ENCODE peak calls at places on chromosomes 12 and 14, in six cellular contexts. Y is HepG2, G is stomach, O is GM12892, F is prostate gland, L is SK-N-SH. Z is an unnamed sample.

GRCh38 chr12:5200276-5201087 is 156.8 kb downstream of the KCNA5 start:
- DNase-seq in L (peak), Y (peak), F (peak), O (peak), G (peak), Z (peak)

GRCh38 chr14:92173668-92174067 is 51.9 kb downstream of the CPSF2 start:
- DNase-seq in Y (no peak), F (no peak), G (no peak), L (no peak), O (no peak), Z (no peak)

GRCh38 chr12:68381476-68381875 is 49.3 kb upstream of the MDM1 start:
- DNase-seq in G (no peak), Y (no peak), O (no peak), L (no peak), F (no peak), Z (no peak)

GRCh38 chr12:51361419-51362016 is 15.0 kb upstream of the CELA1 start:
- DNase-seq in G (no peak), L (no peak), F (no peak), O (no peak), Y (no peak), Z (no peak)

GRCh38 chr12:104684884-104685283 is 228.1 kb downstream of the CHST11 start:
- DNase-seq in O (no peak), F (no peak), Y (no peak), L (no peak), G (no peak), Z (no peak)

GRCh38 chr12:121992059-121992879 is 29.4 kb upstream of the BCL7A start:
- DNase-seq in G (no peak), F (peak), L (no peak), Y (peak), O (no peak), Z (peak)

GRCh38 chr12:115227137-115227615 is 543.2 kb upstream of the TBX3 start:
- DNase-seq in Y (peak), O (no peak), G (no peak), F (no peak), L (no peak), Z (peak)

GRCh38 chr12:95384785-95385184 is 89.2 kb upstream of the METAP2 start:
- DNase-seq in O (no peak), L (no peak), F (no peak), G (no peak), Y (no peak), Z (no peak)

GRCh38 chr12:6765048-6765633 is 1.0 kb upstream of the PTMS start:
- DNase-seq in L (no peak), Y (no peak), O (no peak), F (no peak), G (no peak), Z (no peak)

GRCh38 chr14:23578560-23579310 is at the start of gene JPH4:
- DNase-seq in G (peak), O (no peak), L (peak), F (no peak), Y (no peak), Z (no peak)

GRCh38 chr14:92561906-92562489 is 48.4 kb downstream of the RIN3 start:
- DNase-seq in G (no peak), F (no peak), O (no peak), L (no peak), Y (no peak), Z (no peak)

GRCh38 chr14:89399594-89400068 is 17.4 kb downstream of the FOXN3 start:
- DNase-seq in L (peak), Y (peak), G (no peak), F (no peak), O (no peak), Z (no peak)
- TF ChIP-seq POLR2AphosphoS5 in L (no peak), Y (no peak), G (no peak), F (no peak), O (no peak), Z (no peak)

GRCh38 chr12:47786662-47786974 is 13.6 kb downstream of the SLC48A1 start:
- DNase-seq in Y (no peak), O (no peak), G (no peak), F (no peak), L (no peak), Z (no peak)
- TF ChIP-seq POLR2AphosphoS5 in Y (no peak), O (no peak), G (no peak), F (no peak), L (no peak), Z (no peak)

GRCh38 chr12:124913474-124914391 is 717 bp downstream of the UBC start:
- DNase-seq in G (peak), Y (peak), L (peak), O (peak), F (peak), Z (no peak)
- TF ChIP-seq POLR2AphosphoS5 in G (peak), Y (no peak), L (no peak), O (no peak), F (peak), Z (no peak)

GRCh38 chr12:49984476-49984890 is 11.7 kb downstream of the AQP6 start:
- DNase-seq in L (no peak), F (no peak), Y (no peak), O (no peak), G (no peak), Z (no peak)

GRCh38 chr12:49985981-49986380 is 13.2 kb downstream of the AQP6 start:
- DNase-seq in G (no peak), F (no peak), L (no peak), O (no peak), Y (no peak), Z (no peak)

GRCh38 chr12:49990269-49990668 is 17.5 kb downstream of the AQP6 start:
- DNase-seq in O (no peak), F (no peak), G (no peak), L (no peak), Y (no peak), Z (no peak)

GRCh38 chr12:49984960-49985359 is 12.2 kb downstream of the AQP6 start:
- DNase-seq in Y (no peak), O (no peak), G (no peak), F (no peak), L (no peak), Z (no peak)

DNA sequence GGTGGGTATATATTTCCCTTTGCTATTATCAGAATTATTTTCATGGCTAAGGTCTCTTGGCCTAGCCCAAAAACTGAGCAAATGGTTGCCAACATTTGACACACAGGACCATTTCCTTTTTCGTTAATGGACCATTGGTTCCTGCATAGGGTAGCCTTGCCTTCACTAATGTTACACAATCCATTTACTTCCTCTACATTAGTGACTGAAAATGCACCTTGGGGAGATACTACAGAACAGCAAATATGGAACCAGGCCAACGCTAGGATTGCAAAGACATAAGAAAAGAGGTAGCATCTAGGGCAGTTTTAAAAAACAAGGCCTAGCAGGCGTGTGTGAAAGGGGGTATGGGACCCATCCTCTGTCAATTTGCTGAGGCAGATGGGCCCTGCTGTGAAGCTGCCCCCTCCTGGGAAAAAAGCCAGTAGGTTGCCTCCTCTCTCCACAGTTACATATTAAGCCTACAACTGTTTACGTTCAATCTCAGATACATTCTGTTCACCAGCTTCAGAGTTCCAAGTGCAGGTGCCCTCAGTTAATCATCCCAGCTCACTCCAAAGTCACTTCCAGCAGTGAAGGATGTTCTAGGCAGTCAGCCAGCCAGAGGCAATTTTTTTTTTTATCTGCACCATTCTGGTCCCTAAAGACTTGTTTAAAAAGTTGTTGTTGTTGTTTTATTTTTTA is 15.0 kb downstream of the AQP6 start:
- DNase-seq in L (no peak), Y (peak), O (no peak), G (no peak), F (no peak), Z (no peak)
- TF ChIP-seq POLR2AphosphoS5 in L (no peak), Y (no peak), O (no peak), G (no peak), F (no peak), Z (no peak)

DNA sequence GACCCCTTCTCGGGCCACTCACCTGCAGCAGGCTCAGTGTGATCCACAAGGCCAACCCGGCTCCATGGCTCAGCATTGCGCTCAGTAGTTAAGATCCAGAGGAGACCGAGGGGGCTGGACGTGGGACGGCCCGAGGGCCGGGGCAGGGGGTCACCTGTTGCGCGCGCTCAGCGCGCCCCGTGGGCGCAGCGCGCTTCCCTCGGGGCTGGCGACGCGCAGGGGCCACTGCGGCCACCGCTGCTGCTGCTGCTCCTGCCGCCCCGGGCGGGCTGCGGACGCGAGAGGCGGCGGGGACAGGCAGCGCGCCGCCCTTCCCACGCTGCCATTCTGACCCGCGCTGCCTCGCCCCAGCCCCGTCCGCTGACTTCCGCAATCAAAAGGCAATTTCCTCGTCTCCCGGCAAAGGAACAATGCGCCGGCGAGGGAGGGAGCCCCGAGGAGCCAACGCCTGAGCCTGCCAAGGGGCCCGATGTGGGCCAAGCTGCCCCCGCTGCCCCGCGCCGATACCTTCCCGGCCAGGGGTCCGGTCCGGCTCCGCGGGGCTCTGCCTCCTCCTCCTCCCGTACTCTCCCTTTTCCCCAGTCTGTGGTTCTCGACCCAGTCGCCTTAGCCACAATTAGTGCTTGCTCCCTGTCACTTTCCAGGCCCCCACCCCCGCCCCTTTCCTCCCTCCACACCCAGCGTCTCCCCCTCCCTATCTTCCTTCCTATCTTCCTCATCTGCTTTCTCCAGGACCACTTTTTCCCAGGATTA is 27.3 kb downstream of the PTPRB start:
- DNase-seq in O (no peak), F (peak), Y (no peak), L (peak), G (peak), Z (no peak)
- TF ChIP-seq POLR2AphosphoS5 in O (no peak), F (no peak), Y (no peak), L (no peak), G (peak), Z (no peak)

DNA sequence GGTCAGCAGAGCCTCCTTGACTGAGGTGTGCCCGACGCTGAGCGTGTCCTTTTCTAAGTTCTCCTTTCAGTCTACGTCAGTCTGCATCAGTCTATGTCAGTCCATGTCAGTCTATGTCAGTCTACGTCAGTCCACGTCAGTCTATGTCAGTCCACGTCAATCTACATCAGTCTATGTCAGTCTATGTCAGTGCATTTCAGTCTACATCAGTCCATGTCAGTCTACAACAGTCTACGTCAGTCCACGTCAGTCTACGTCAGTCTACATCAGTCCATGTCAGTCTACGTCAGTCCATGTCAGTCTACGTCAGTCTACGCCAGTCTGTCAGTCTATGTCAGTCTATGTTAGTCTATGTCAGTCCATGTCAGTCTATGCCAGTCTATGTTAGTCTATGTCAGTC is 15.9 kb downstream of the EIF5 start:
- DNase-seq in F (no peak), O (no peak), G (no peak), L (no peak), Y (no peak), Z (no peak)
- TF ChIP-seq POLR2AphosphoS5 in F (no peak), O (no peak), G (no peak), L (no peak), Y (no peak), Z (no peak)

GRCh38 chr12:71460318-71460717 is 20.7 kb downstream of the LGR5 start:
- DNase-seq in G (no peak), F (no peak), O (no peak), L (no peak), Y (no peak), Z (no peak)

GRCh38 chr12:71461787-71462328 is 22.3 kb downstream of the LGR5 start:
- DNase-seq in Y (no peak), L (peak), F (no peak), G (no peak), O (no peak), Z (no peak)

GRCh38 chr12:71460850-71461609 is 21.4 kb downstream of the LGR5 start:
- DNase-seq in Y (no peak), F (no peak), L (no peak), G (no peak), O (no peak), Z (no peak)

GRCh38 chr12:71469235-71469873 is 29.8 kb downstream of the LGR5 start:
- DNase-seq in L (no peak), O (no peak), G (no peak), Y (peak), F (no peak), Z (no peak)

GRCh38 chr12:71465794-71466193 is 26.2 kb downstream of the LGR5 start:
- DNase-seq in O (no peak), L (no peak), Y (no peak), F (no peak), G (no peak), Z (no peak)
- TF ChIP-seq POLR2AphosphoS5 in O (no peak), L (no peak), Y (no peak), F (no peak), G (no peak), Z (no peak)

GRCh38 chr12:56688129-56688845 is at the start of gene PTGES3:
- DNase-seq in F (peak), L (peak), Y (peak), O (peak), G (peak), Z (peak)

GRCh38 chr12:56682323-56682722 is 5.8 kb downstream of the PTGES3 start:
- DNase-seq in O (no peak), F (no peak), L (no peak), G (peak), Y (no peak), Z (no peak)

GRCh38 chr12:56688846-56689113 is 696 bp upstream of the PTGES3 start:
- DNase-seq in O (no peak), F (no peak), L (no peak), Y (no peak), G (no peak), Z (no peak)

GRCh38 chr12:56687225-56688128 is 607 bp downstream of the PTGES3 start:
- DNase-seq in G (peak), L (no peak), F (peak), O (peak), Y (no peak), Z (no peak)

GRCh38 chr12:56684745-56685369 is 3.2 kb downstream of the PTGES3 start:
- DNase-seq in O (no peak), Y (no peak), F (no peak), L (no peak), G (peak), Z (no peak)
- TF ChIP-seq POLR2AphosphoS5 in O (no peak), Y (no peak), F (no peak), L (no peak), G (no peak), Z (peak)

GRCh38 chr14:77615231-77616132 is 955 bp downstream of the SPTLC2 start:
- DNase-seq in G (no peak), L (peak), O (no peak), F (no peak), Y (no peak), Z (no peak)
- TF ChIP-seq POLR2AphosphoS5 in G (no peak), L (no peak), O (no peak), F (no peak), Y (no peak), Z (no peak)